ENCODE peak calls at places on chromosomes 5 and 9, in four cellular contexts. One of them, this sample, is unnamed.
A peak's percentile ranks its signal among the peaks of the same experiment; 100 is the strongest.

GRCh38 chr5:3100921-3101551 is 349.6 kb upstream of the IRX2 start:
- DNase-seq in GM23248: no peak
- DNase-seq in naive B cell: no peak
- DNase-seq in anterior cingulate cortex: no peak
- DNase-seq in this sample: no peak

GRCh38 chr5:16935271-16936149 is 578 bp downstream of the MYO10 start:
- DNase-seq in GM23248: peak; percentile 70
- DNase-seq in naive B cell: no peak
- DNase-seq in anterior cingulate cortex: no peak
- DNase-seq in this sample: no peak

GRCh38 chr5:107012371-107012770 is 658.4 kb downstream of the EFNA5 start:
- DNase-seq in GM23248: no peak
- DNase-seq in naive B cell: no peak
- DNase-seq in anterior cingulate cortex: no peak
- DNase-seq in this sample: no peak

GRCh38 chr5:135465391-135466122 is 13.4 kb upstream of the TIFAB start:
- DNase-seq in GM23248: no peak
- DNase-seq in naive B cell: no peak
- DNase-seq in anterior cingulate cortex: no peak
- DNase-seq in this sample: no peak

GRCh38 chr5:104840284-104840683 is 1277.7 kb upstream of the NUDT12 start:
- DNase-seq in GM23248: no peak
- DNase-seq in naive B cell: no peak
- DNase-seq in anterior cingulate cortex: no peak
- DNase-seq in this sample: no peak

GRCh38 chr9:2362170-2362569 is 259.4 kb upstream of the VLDLR start:
- DNase-seq in GM23248: no peak
- DNase-seq in naive B cell: no peak
- DNase-seq in anterior cingulate cortex: no peak
- DNase-seq in this sample: no peak

GRCh38 chr9:22005083-22005699 is 3.9 kb downstream of the CDKN2B start:
- DNase-seq in GM23248: no peak
- DNase-seq in naive B cell: no peak
- DNase-seq in anterior cingulate cortex: no peak
- DNase-seq in this sample: no peak

GRCh38 chr9:120714088-120714845 is at the start of gene MEGF9:
- DNase-seq in GM23248: peak; percentile 99
- DNase-seq in naive B cell: peak; percentile 96
- DNase-seq in anterior cingulate cortex: peak; percentile 96
- DNase-seq in this sample: peak; percentile 99

GRCh38 chr9:126752376-126752775 is 52.5 kb upstream of the ZBTB43 start:
- DNase-seq in GM23248: no peak
- DNase-seq in naive B cell: no peak
- DNase-seq in anterior cingulate cortex: no peak
- DNase-seq in this sample: no peak

GRCh38 chr5:1838013-1838412 is 36.8 kb downstream of the NDUFS6 start:
- DNase-seq in GM23248: no peak
- DNase-seq in naive B cell: no peak
- DNase-seq in anterior cingulate cortex: no peak
- DNase-seq in this sample: no peak

GRCh38 chr9:117083440-117083984 is 331.3 kb downstream of the ASTN2 start:
- DNase-seq in GM23248: no peak
- DNase-seq in naive B cell: no peak
- DNase-seq in anterior cingulate cortex: no peak
- DNase-seq in this sample: no peak

GRCh38 chr5:102957141-102957540 is 162.8 kb downstream of the GIN1 start:
- DNase-seq in GM23248: no peak
- DNase-seq in naive B cell: no peak
- DNase-seq in anterior cingulate cortex: no peak
- DNase-seq in this sample: no peak

GRCh38 chr9:128078504-128079434 is 10.7 kb downstream of the SLC25A25 start:
- DNase-seq in GM23248: peak; percentile 48
- DNase-seq in naive B cell: no peak
- DNase-seq in anterior cingulate cortex: no peak
- DNase-seq in this sample: no peak

GRCh38 chr5:176817864-176818377 is 7.6 kb downstream of the UNC5A start:
- DNase-seq in GM23248: peak; percentile 49
- DNase-seq in naive B cell: no peak
- DNase-seq in anterior cingulate cortex: peak; percentile 18
- DNase-seq in this sample: no peak

GRCh38 chr9:124726886-124727285 is 44.2 kb downstream of the NR6A1 start:
- DNase-seq in GM23248: peak; percentile 8
- DNase-seq in naive B cell: no peak
- DNase-seq in anterior cingulate cortex: no peak
- DNase-seq in this sample: no peak

GRCh38 chr9:115913666-115914065 is 239.9 kb upstream of the PAPPA start:
- DNase-seq in GM23248: peak; percentile 78
- DNase-seq in naive B cell: no peak
- DNase-seq in anterior cingulate cortex: no peak
- DNase-seq in this sample: no peak

GRCh38 chr5:83714780-83715179 is 5.9 kb downstream of the HAPLN1 start:
- DNase-seq in GM23248: no peak
- DNase-seq in naive B cell: no peak
- DNase-seq in anterior cingulate cortex: no peak
- DNase-seq in this sample: no peak

GRCh38 chr5:107893642-107894041 is 222.9 kb upstream of the EFNA5 start:
- DNase-seq in GM23248: peak; percentile 84
- DNase-seq in naive B cell: no peak
- DNase-seq in anterior cingulate cortex: no peak
- DNase-seq in this sample: no peak

GRCh38 chr9:96317335-96317980 is 15.5 kb upstream of the HSD17B3 start:
- DNase-seq in GM23248: peak; percentile 57
- DNase-seq in naive B cell: peak; percentile 4
- DNase-seq in anterior cingulate cortex: no peak
- DNase-seq in this sample: peak; percentile 45

GRCh38 chr5:123708074-123708806 is 196.3 kb downstream of the CSNK1G3 start:
- DNase-seq in GM23248: peak; percentile 84
- DNase-seq in naive B cell: no peak
- DNase-seq in anterior cingulate cortex: no peak
- DNase-seq in this sample: no peak

GRCh38 chr5:160619381-160619780 is 197.7 kb downstream of the PTTG1 start:
- DNase-seq in GM23248: no peak
- DNase-seq in naive B cell: no peak
- DNase-seq in anterior cingulate cortex: no peak
- DNase-seq in this sample: no peak

GRCh38 chr5:158727771-158728311 is 371.9 kb downstream of the EBF1 start:
- DNase-seq in GM23248: peak; percentile 60
- DNase-seq in naive B cell: no peak
- DNase-seq in anterior cingulate cortex: no peak
- DNase-seq in this sample: no peak

GRCh38 chr9:119963798-119964372 is 594.6 kb upstream of the BRINP1 start:
- DNase-seq in GM23248: peak; percentile 95
- DNase-seq in naive B cell: no peak
- DNase-seq in anterior cingulate cortex: no peak
- DNase-seq in this sample: no peak

GRCh38 chr9:105173306-105173705 is 71.1 kb upstream of the SLC44A1 start:
- DNase-seq in GM23248: no peak
- DNase-seq in naive B cell: no peak
- DNase-seq in anterior cingulate cortex: no peak
- DNase-seq in this sample: peak; percentile 71

GRCh38 chr5:122019936-122020590 is 58.0 kb downstream of the LOX start:
- DNase-seq in GM23248: peak; percentile 43
- DNase-seq in naive B cell: no peak
- DNase-seq in anterior cingulate cortex: no peak
- DNase-seq in this sample: no peak

GRCh38 chr9:97806721-97807120 is 46.3 kb upstream of the FOXE1 start:
- DNase-seq in GM23248: no peak
- DNase-seq in naive B cell: no peak
- DNase-seq in anterior cingulate cortex: no peak
- DNase-seq in this sample: no peak

GRCh38 chr9:114216081-114216480 is 60.7 kb downstream of the COL27A1 start:
- DNase-seq in GM23248: no peak
- DNase-seq in naive B cell: no peak
- DNase-seq in anterior cingulate cortex: peak; percentile 50
- DNase-seq in this sample: no peak